ENCODE peak calls at places on chromosomes 6 and 20, in four cellular contexts. One of them, this sample, is unnamed.

GRCh38 chr6:1336246-1336843 is 24.4 kb downstream of the FOXQ1 start:
- DNase-seq in stomach: peak
- DNase-seq in heart left ventricle: no peak
- DNase-seq in neural progenitor cell: peak
- DNase-seq in this sample: peak

GRCh38 chr20:58714340-58714922 is 21.8 kb downstream of the NPEPL1 start:
- DNase-seq in stomach: no peak
- DNase-seq in neural progenitor cell: no peak
- DNase-seq in heart left ventricle: peak
- DNase-seq in this sample: peak

GRCh38 chr6:93398723-93399122 is 20.6 kb downstream of the EPHA7 start:
- DNase-seq in heart left ventricle: no peak
- DNase-seq in stomach: no peak
- DNase-seq in neural progenitor cell: no peak
- DNase-seq in this sample: no peak

GRCh38 chr6:158057213-158057987 is 75.7 kb downstream of the SYNJ2 start:
- DNase-seq in heart left ventricle: no peak
- DNase-seq in neural progenitor cell: no peak
- DNase-seq in stomach: no peak
- DNase-seq in this sample: no peak

GRCh38 chr20:23917024-23917725 is 37.6 kb upstream of the CST5 start:
- DNase-seq in heart left ventricle: no peak
- DNase-seq in neural progenitor cell: no peak
- DNase-seq in stomach: no peak
- DNase-seq in this sample: no peak

GRCh38 chr20:48069626-48070025 is 284.3 kb upstream of the SULF2 start:
- DNase-seq in heart left ventricle: no peak
- DNase-seq in stomach: no peak
- DNase-seq in neural progenitor cell: no peak
- DNase-seq in this sample: no peak

GRCh38 chr6:46484081-46484820 is 7.0 kb downstream of the RCAN2 start:
- DNase-seq in neural progenitor cell: no peak
- DNase-seq in heart left ventricle: peak
- DNase-seq in stomach: no peak
- DNase-seq in this sample: no peak

GRCh38 chr20:2880650-2881049 is 7.4 kb downstream of the PTPRA start:
- DNase-seq in neural progenitor cell: no peak
- DNase-seq in heart left ventricle: no peak
- DNase-seq in stomach: no peak
- DNase-seq in this sample: no peak

GRCh38 chr20:15047100-15047499 is 709.7 kb upstream of the FLRT3 start:
- DNase-seq in stomach: no peak
- DNase-seq in heart left ventricle: no peak
- DNase-seq in neural progenitor cell: no peak
- DNase-seq in this sample: no peak

GRCh38 chr20:8557711-8558110 is 425.6 kb downstream of the PLCB1 start:
- DNase-seq in neural progenitor cell: no peak
- DNase-seq in stomach: no peak
- DNase-seq in heart left ventricle: no peak
- DNase-seq in this sample: no peak

GRCh38 chr6:42901538-42901957 is 14.3 kb upstream of the PTCRA start:
- DNase-seq in heart left ventricle: peak
- DNase-seq in stomach: peak
- DNase-seq in neural progenitor cell: peak
- DNase-seq in this sample: peak

GRCh38 chr20:2507875-2508630 is 662 bp downstream of the ZNF343 start:
- DNase-seq in heart left ventricle: peak
- DNase-seq in neural progenitor cell: no peak
- DNase-seq in stomach: peak
- DNase-seq in this sample: no peak

GRCh38 chr6:111661541-111662041 is 55.9 kb upstream of the TRAF3IP2 start:
- DNase-seq in stomach: peak
- DNase-seq in neural progenitor cell: peak
- DNase-seq in heart left ventricle: no peak
- DNase-seq in this sample: no peak

GRCh38 chr20:60009318-60009717 is 51.1 kb downstream of the CDH26 start:
- DNase-seq in heart left ventricle: no peak
- DNase-seq in neural progenitor cell: no peak
- DNase-seq in stomach: no peak
- DNase-seq in this sample: peak

GRCh38 chr6:18211338-18211737 is 53.0 kb downstream of the DEK start:
- DNase-seq in neural progenitor cell: no peak
- DNase-seq in heart left ventricle: no peak
- DNase-seq in stomach: no peak
- DNase-seq in this sample: no peak

GRCh38 chr6:166489301-166490155 is 97.0 kb downstream of the RAMACL start:
- DNase-seq in neural progenitor cell: no peak
- DNase-seq in stomach: no peak
- DNase-seq in heart left ventricle: peak
- DNase-seq in this sample: no peak

DNA sequence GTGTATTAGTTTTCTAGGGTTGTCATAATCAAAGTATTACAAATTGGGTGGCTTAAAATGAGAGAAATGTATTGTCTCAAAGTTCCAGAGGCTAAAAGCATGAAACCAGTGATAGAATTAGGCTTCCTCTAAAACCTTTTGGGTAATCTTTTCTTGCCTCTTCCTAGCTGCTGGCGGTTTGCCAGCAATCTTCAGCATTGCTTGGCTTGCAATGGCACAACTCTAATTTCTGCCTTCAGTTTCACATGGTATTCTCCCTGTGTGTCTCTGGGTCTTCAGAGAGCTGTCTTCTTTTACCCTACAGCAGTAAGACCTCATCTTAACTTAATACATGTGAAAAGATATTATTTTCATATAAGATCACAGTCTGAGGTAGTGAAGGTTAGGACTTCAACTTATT is 479.1 kb upstream of the GJE1 start:
- DNase-seq in stomach: no peak
- DNase-seq in neural progenitor cell: no peak
- DNase-seq in heart left ventricle: no peak
- DNase-seq in this sample: no peak
- H3K4me3 ChIP-seq in stomach: no peak
- H3K4me3 ChIP-seq in neural progenitor cell: no peak
- H3K4me3 ChIP-seq in heart left ventricle: no peak
- H3K4me3 ChIP-seq in this sample: no peak

GRCh38 chr6:33593414-33593727 is 13.3 kb upstream of the BAK1 start:
- DNase-seq in stomach: no peak
- DNase-seq in neural progenitor cell: no peak
- DNase-seq in heart left ventricle: no peak
- DNase-seq in this sample: no peak
- H3K4me3 ChIP-seq in stomach: peak
- H3K4me3 ChIP-seq in neural progenitor cell: peak
- H3K4me3 ChIP-seq in heart left ventricle: no peak
- H3K4me3 ChIP-seq in this sample: no peak

DNA sequence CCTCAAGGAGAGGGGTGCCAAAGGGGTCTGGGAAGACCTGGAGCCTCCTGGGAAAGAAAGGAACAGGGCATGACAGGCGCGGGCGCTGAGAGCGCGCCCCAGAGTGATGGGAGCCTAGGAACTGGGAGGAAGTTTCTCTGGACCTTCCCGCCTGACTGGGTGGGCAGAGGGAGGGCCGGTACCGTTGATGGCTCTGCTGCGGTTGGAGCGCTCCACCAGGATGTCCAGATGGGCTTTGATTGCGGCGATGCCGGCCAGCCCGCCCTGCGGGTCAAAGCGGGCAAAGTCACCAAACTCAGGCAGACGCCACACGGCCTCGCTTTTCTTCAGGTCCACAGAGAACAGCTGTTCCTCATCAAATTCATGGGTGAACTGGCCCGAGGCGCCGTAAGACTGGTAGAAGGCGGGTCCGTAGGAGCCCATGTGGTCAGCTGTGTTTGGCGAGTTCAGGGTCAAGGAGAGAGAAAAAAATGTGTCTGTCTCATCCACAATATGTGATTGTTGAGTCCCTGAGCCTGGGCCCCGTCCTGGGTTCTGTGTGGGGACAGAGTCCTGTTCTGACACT is 1.5 kb downstream of the HLA-DOA start:
- DNase-seq in neural progenitor cell: no peak
- DNase-seq in heart left ventricle: no peak
- DNase-seq in stomach: no peak
- DNase-seq in this sample: no peak
- H3K4me3 ChIP-seq in neural progenitor cell: no peak
- H3K4me3 ChIP-seq in heart left ventricle: no peak
- H3K4me3 ChIP-seq in stomach: no peak
- H3K4me3 ChIP-seq in this sample: no peak

GRCh38 chr20:45337367-45338120 is 10.7 kb downstream of the SDC4 start:
- DNase-seq in stomach: peak
- DNase-seq in heart left ventricle: peak
- DNase-seq in neural progenitor cell: no peak
- DNase-seq in this sample: peak
- H3K4me3 ChIP-seq in stomach: peak
- H3K4me3 ChIP-seq in heart left ventricle: no peak
- H3K4me3 ChIP-seq in neural progenitor cell: no peak
- H3K4me3 ChIP-seq in this sample: no peak

This sample was measured in lung.